ENCODE peak calls at places on chromosomes 11 and 22, in five cellular contexts. S is mammary epithelial cell, W is endothelial cell of umbilical vein, N is astrocyte, L is neural progenitor cell. V is an unnamed sample.

GRCh38 chr11:63448646-63449045 is 42.3 kb downstream of the PLAAT5 start:
- DNase-seq in N (no peak), L (no peak), S (no peak), W (no peak), V (no peak)

GRCh38 chr11:2582958-2583604 is 116.7 kb downstream of the KCNQ1OT1 start:
- DNase-seq in N (no peak), S (no peak), W (no peak), L (no peak), V (no peak)

GRCh38 chr11:67071420-67072284 is 15.0 kb downstream of the RHOD start:
- DNase-seq in N (peak; percentile 32), S (no peak), L (peak; percentile 89), W (peak; percentile 69), V (peak; percentile 64)

GRCh38 chr11:9605742-9606141 is 32.3 kb downstream of the WEE1 start:
- DNase-seq in N (no peak), L (no peak), W (no peak), S (no peak), V (no peak)

GRCh38 chr11:11860103-11860979 is 18.6 kb downstream of the USP47 start:
- DNase-seq in N (peak; percentile 23), L (no peak), S (no peak), W (peak; percentile 77), V (no peak)

GRCh38 chr11:12764187-12764914 is 90.1 kb downstream of the TEAD1 start:
- DNase-seq in S (no peak), L (no peak), W (no peak), N (no peak), V (no peak)

GRCh38 chr11:128040603-128041002 is 546.8 kb downstream of the ETS1 start:
- DNase-seq in S (no peak), W (peak; percentile 89), N (no peak), L (no peak), V (peak; percentile 28)

GRCh38 chr22:23828800-23829680 is 9.8 kb downstream of the DERL3 start:
- DNase-seq in W (no peak), L (no peak), S (no peak), N (no peak), V (no peak)

GRCh38 chr11:34021977-34022735 is 29.4 kb upstream of the CAPRIN1 start:
- DNase-seq in L (no peak), N (no peak), S (no peak), W (no peak), V (no peak)

GRCh38 chr11:117299351-117300300 is 8.5 kb downstream of the BACE1-AS start:
- DNase-seq in L (peak; percentile 20), S (no peak), W (no peak), N (no peak), V (no peak)

GRCh38 chr11:123218451-123218850 is 23.4 kb upstream of the CLMP start:
- DNase-seq in L (no peak), W (no peak), N (no peak), S (no peak), V (no peak)

GRCh38 chr22:46454910-46455269 is 82.5 kb downstream of the CELSR1 start:
- DNase-seq in S (peak; percentile 98), N (peak; percentile 36), W (no peak), L (no peak), V (no peak)

GRCh38 chr11:64086263-64086938 is 50.7 kb downstream of the FLRT1 start:
- DNase-seq in W (no peak), N (no peak), S (no peak), L (no peak), V (peak; percentile 75)

GRCh38 chr22:20131593-20131855 is at the start of gene ZDHHC8:
- DNase-seq in W (no peak), L (no peak), S (no peak), N (no peak), V (no peak)

GRCh38 chr11:62400760-62401159 is 18.1 kb upstream of the SCGB1A1 start:
- DNase-seq in N (peak; percentile 85), W (no peak), S (no peak), L (no peak), V (peak; percentile 90)

GRCh38 chr11:95279921-95280861 is 49.2 kb upstream of the SESN3 start:
- DNase-seq in W (no peak), S (peak; percentile 75), N (peak; percentile 48), L (no peak), V (peak; percentile 59)

GRCh38 chr11:16309226-16309625 is 47.1 kb downstream of the SOX6 start:
- DNase-seq in S (no peak), N (no peak), W (no peak), L (no peak), V (no peak)

GRCh38 chr11:8266246-8267241 is 2.9 kb upstream of the LMO1 start:
- DNase-seq in N (no peak), W (no peak), L (no peak), S (no peak), V (no peak)

GRCh38 chr11:15976433-15977045 is 379.8 kb downstream of the SOX6 start:
- DNase-seq in N (peak; percentile 71), L (no peak), S (peak; percentile 68), W (no peak), V (no peak)

GRCh38 chr11:48184452-48184851 is 32.2 kb upstream of the OR4B1 start:
- DNase-seq in L (no peak), S (no peak), N (no peak), W (no peak), V (no peak)

GRCh38 chr22:23243859-23244689 is 63.8 kb downstream of the BCR start:
- DNase-seq in N (no peak), W (no peak), S (no peak), L (no peak), V (no peak)

GRCh38 chr22:43263645-43264514 is 76.9 kb upstream of the TTLL12 start:
- DNase-seq in N (peak; percentile 92), L (no peak), S (peak; percentile 79), W (peak; percentile 97), V (peak; percentile 73)

GRCh38 chr11:66225054-66225453 is 43.4 kb upstream of the RAB1B start:
- DNase-seq in S (no peak), W (no peak), L (no peak), N (no peak), V (no peak)

GRCh38 chr22:46122980-46123693 is 27.2 kb upstream of the PPARA start:
- DNase-seq in N (no peak), W (no peak), L (no peak), S (no peak), V (no peak)

GRCh38 chr22:27380826-27381225 is 420.7 kb downstream of the MN1 start:
- DNase-seq in S (no peak), W (no peak), N (no peak), L (no peak), V (no peak)

GRCh38 chr11:112440518-112440917 is 179.9 kb upstream of the PLET1 start:
- DNase-seq in N (no peak), L (peak; percentile 78), W (no peak), S (peak; percentile 19), V (no peak)

GRCh38 chr22:33438273-33438672 is 380.1 kb upstream of the SYN3 start:
- DNase-seq in W (no peak), S (peak; percentile 99), L (no peak), N (peak; percentile 95), V (peak; percentile 96)

GRCh38 chr22:35205956-35206355 is 51.3 kb upstream of the HMGXB4 start:
- DNase-seq in L (no peak), S (peak; percentile 59), W (no peak), N (peak; percentile 44), V (peak; percentile 23)

GRCh38 chr11:783581-784015 is 6.3 kb downstream of the CEND1 start:
- DNase-seq in W (peak; percentile 80), L (peak; percentile 94), S (peak; percentile 72), N (peak; percentile 86), V (peak; percentile 81)

DNA sequence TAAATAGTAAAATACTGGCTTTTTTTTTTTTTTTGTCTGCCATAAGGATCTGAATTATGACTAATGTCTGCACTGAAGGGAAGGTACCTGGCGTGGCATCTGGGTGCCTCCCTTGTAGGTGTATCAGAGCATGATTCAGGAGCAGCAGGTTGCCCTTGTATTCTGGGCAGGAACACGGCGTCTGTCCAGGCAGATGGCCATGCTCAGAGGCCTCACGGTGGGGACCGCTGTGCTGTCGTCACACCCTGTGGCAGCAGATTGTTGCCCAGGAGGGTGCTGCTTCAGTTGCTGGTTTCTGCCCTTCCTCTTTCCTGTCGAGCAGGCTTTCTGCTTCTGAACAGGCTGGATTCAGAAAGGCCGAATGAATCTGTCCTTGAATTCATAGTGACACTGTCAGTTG is 10.9 kb downstream of the ZNRF3 start:
- DNase-seq in S (peak; percentile 85), N (no peak), L (no peak), W (no peak), V (no peak)
- H4K20me1 ChIP-seq in S (no peaks in the 10 kb centered on the region), N (peaks cover 37% of the 10 kb centered on the region), L (peaks cover 90% of the 10 kb centered on the region), W (no peaks in the 10 kb centered on the region), V (no peaks in the 10 kb centered on the region)

GRCh38 chr11:20351151-20351550 is 12.4 kb upstream of the HTATIP2 start:
- DNase-seq in S (peak; percentile 23), W (no peak), N (no peak), L (no peak), V (no peak)

GRCh38 chr11:20351870-20352269 is 11.6 kb upstream of the HTATIP2 start:
- DNase-seq in N (no peak), W (no peak), S (no peak), L (no peak), V (no peak)

GRCh38 chr11:20353829-20354434 is 9.6 kb upstream of the HTATIP2 start:
- DNase-seq in N (no peak), W (peak; percentile 55), L (peak; percentile 75), S (peak; percentile 26), V (peak; percentile 24)

GRCh38 chr11:20357150-20357549 is 6.4 kb upstream of the HTATIP2 start:
- DNase-seq in S (no peak), N (no peak), L (no peak), W (no peak), V (no peak)

GRCh38 chr11:20355221-20356219 is 8.0 kb upstream of the HTATIP2 start:
- DNase-seq in N (no peak), L (peak; percentile 63), S (peak; percentile 42), W (peak; percentile 64), V (peak; percentile 45)
- TF ChIP-seq CTCF in N (peak; percentile 77), L (peak; percentile 78), S (peak; percentile 72), W (peak; percentile 68), V (peak; percentile 44)

DNA sequence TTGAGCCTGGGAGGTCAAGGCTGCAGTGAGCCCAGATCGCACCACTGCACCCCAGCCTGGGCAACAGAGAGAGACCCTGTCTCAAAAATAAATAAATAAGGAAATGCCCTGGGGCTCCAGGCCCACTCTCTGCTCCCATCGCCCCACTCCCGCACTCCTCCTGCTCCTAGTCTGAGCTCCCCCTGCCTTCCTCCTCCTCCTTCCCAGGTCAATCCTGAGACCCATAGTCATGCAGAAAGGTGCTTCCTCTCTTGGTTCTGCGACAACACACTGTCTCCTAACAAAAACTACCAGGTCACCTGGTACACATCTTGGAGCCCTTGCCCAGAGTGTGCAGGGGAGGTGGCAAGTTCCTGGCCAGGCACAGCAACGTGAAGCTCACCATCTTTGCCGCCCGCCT is 6.9 kb upstream of the APOBEC3G start:
- DNase-seq in S (no peak), N (no peak), L (no peak), W (no peak), V (no peak)
- H3K4me1 ChIP-seq in S (peaks cover 30% of the 10 kb centered on the region), N (no peaks in the 10 kb centered on the region), L (no peaks in the 10 kb centered on the region), W (no peaks in the 10 kb centered on the region), V (no peaks in the 10 kb centered on the region)

GRCh38 chr22:17742528-17742902 is 31.8 kb downstream of the BID start:
- DNase-seq in S (peak; percentile 51), W (peak; percentile 49), N (peak; percentile 39), L (peak; percentile 92), V (peak; percentile 61)

GRCh38 chr22:17739196-17739975 is 34.9 kb downstream of the BID start:
- DNase-seq in N (no peak), L (no peak), W (no peak), S (no peak), V (no peak)

GRCh38 chr22:17741866-17742527 is 32.3 kb downstream of the BID start:
- DNase-seq in L (no peak), N (no peak), S (no peak), W (no peak), V (no peak)

GRCh38 chr22:17734197-17734596 is 40.1 kb downstream of the BID start:
- DNase-seq in S (no peak), L (no peak), N (peak; percentile 47), W (peak; percentile 30), V (peak; percentile 64)

GRCh38 chr22:17738386-17739128 is 35.7 kb downstream of the BID start:
- DNase-seq in N (no peak), W (no peak), L (no peak), S (no peak), V (no peak)
- H4K20me1 ChIP-seq in N (peaks cover 17% of the 10 kb centered on the region), W (no peaks in the 10 kb centered on the region), L (peaks cover 1% of the 10 kb centered on the region), S (no peaks in the 10 kb centered on the region), V (no peaks in the 10 kb centered on the region)

V was measured in fibroblast of lung.